ENCODE peak calls at places on chromosomes 2 and 18, in four cellular contexts. D is OCI-LY7, F is keratinocyte, R is endothelial cell. U is an unnamed sample.

GRCh38 chr2:53460347-53460746 is 307.3 kb upstream of the CHAC2 start:
- DNase-seq in F (no peak), R (no peak), D (no peak), U (no peak)

GRCh38 chr2:88603146-88603545 is 24.1 kb downstream of the EIF2AK3 start:
- DNase-seq in F (no peak), R (no peak), D (no peak), U (no peak)

GRCh38 chr2:154402138-154402714 is 296.3 kb upstream of the KCNJ3 start:
- DNase-seq in F (no peak), D (peak), R (no peak), U (no peak)

GRCh38 chr2:1628893-1629292 is 115.4 kb downstream of the PXDN start:
- DNase-seq in D (no peak), R (no peak), F (peak), U (no peak)

GRCh38 chr2:234289789-234290188 is 207.1 kb downstream of the ARL4C start:
- DNase-seq in F (peak), R (no peak), D (peak), U (no peak)

GRCh38 chr2:203775684-203776083 is 69.2 kb downstream of the CD28 start:
- DNase-seq in D (no peak), R (no peak), F (no peak), U (no peak)

GRCh38 chr2:175030380-175031271 is 25.4 kb upstream of the CHN1 start:
- DNase-seq in D (peak), R (peak), F (no peak), U (no peak)

GRCh38 chr2:109614715-109615636 is 812 bp downstream of the SOWAHC start:
- DNase-seq in D (no peak), R (peak), F (no peak), U (no peak)

GRCh38 chr2:223566398-223566797 is 35.8 kb downstream of the SCG2 start:
- DNase-seq in F (no peak), R (no peak), D (no peak), U (no peak)

GRCh38 chr2:203867561-203868200 is at the start of gene CTLA4:
- DNase-seq in F (no peak), R (no peak), D (no peak), U (no peak)

GRCh38 chr2:222871291-222871690 is 10.5 kb downstream of the ACSL3 start:
- DNase-seq in F (no peak), D (no peak), R (no peak), U (no peak)

GRCh38 chr2:237858294-237859081 is 935 bp upstream of the RAMP1 start:
- DNase-seq in R (peak), D (peak), F (peak), U (peak)

GRCh38 chr2:186560254-186560653 is 29.6 kb upstream of the ITGAV start:
- DNase-seq in F (no peak), D (no peak), R (no peak), U (no peak)

GRCh38 chr2:3446381-3446780 is 66.9 kb downstream of the TRAPPC12 start:
- DNase-seq in D (no peak), F (no peak), R (no peak), U (no peak)

GRCh38 chr2:240901986-240902614 is 4.0 kb upstream of the CROCC2 start:
- DNase-seq in R (no peak), F (no peak), D (no peak), U (no peak)

GRCh38 chr2:156982615-156983014 is 274.9 kb upstream of the GALNT5 start:
- DNase-seq in D (no peak), R (no peak), F (no peak), U (no peak)

GRCh38 chr18:45874501-45875184 is 49.2 kb downstream of the SIGLEC15 start:
- DNase-seq in D (peak), R (no peak), F (no peak), U (peak)

GRCh38 chr2:43941359-43941758 is 54.4 kb downstream of the LRPPRC start:
- DNase-seq in R (no peak), F (no peak), D (no peak), U (no peak)

GRCh38 chr2:182792441-182792840 is 74.0 kb downstream of the FRZB start:
- DNase-seq in R (no peak), F (no peak), D (no peak), U (no peak)

GRCh38 chr2:171615071-171615470 is 72.2 kb upstream of the DYNC1I2 start:
- DNase-seq in R (no peak), D (no peak), F (no peak), U (no peak)

GRCh38 chr2:8857709-8858108 is 20.3 kb upstream of the KIDINS220 start:
- DNase-seq in D (no peak), R (no peak), F (no peak), U (no peak)

GRCh38 chr18:63397349-63397748 is 24.9 kb downstream of the VPS4B start:
- DNase-seq in R (no peak), D (no peak), F (no peak), U (no peak)

GRCh38 chr2:126798276-126799140 is 100.2 kb upstream of the TEX51 start:
- DNase-seq in R (no peak), F (no peak), D (no peak), U (no peak)

GRCh38 chr18:78960709-78961108 is 18.9 kb upstream of the SALL3 start:
- DNase-seq in R (no peak), F (no peak), D (no peak), U (no peak)

GRCh38 chr2:43294973-43295603 is 68.7 kb upstream of the ZFP36L2 start:
- DNase-seq in D (no peak), F (no peak), R (no peak), U (peak)

GRCh38 chr2:232838406-232838874 is 31.6 kb upstream of the SNORC start:
- DNase-seq in R (no peak), F (peak), D (peak), U (peak)

GRCh38 chr2:96105994-96106393 is 10.4 kb downstream of the ADRA2B start:
- DNase-seq in D (no peak), F (no peak), R (no peak), U (no peak)

GRCh38 chr2:155815851-155816250 is 516.7 kb downstream of the NR4A2 start:
- DNase-seq in R (peak), D (peak), F (no peak), U (peak)

GRCh38 chr2:200757414-200757813 is 54.3 kb upstream of the BZW1 start:
- DNase-seq in F (no peak), R (no peak), D (no peak), U (no peak)

GRCh38 chr2:204333861-204334260 is 211.4 kb upstream of the PARD3B start:
- DNase-seq in F (no peak), D (no peak), R (no peak), U (no peak)

GRCh38 chr2:180202591-180202990 is 195.5 kb upstream of the CWC22 start:
- DNase-seq in F (no peak), R (no peak), D (no peak), U (no peak)

GRCh38 chr2:217834744-217835513 is 167.9 kb downstream of the TNS1 start:
- DNase-seq in F (no peak), D (no peak), R (no peak), U (no peak)

GRCh38 chr2:50831666-50832065 is 200.3 kb downstream of the NRXN1 start:
- DNase-seq in D (no peak), F (no peak), R (no peak), U (no peak)

GRCh38 chr18:24987271-24987932 is 364.6 kb downstream of the ZNF521 start:
- DNase-seq in R (no peak), F (no peak), D (no peak), U (no peak)

GRCh38 chr2:188381614-188382013 is 89.9 kb downstream of the GULP1 start:
- DNase-seq in F (no peak), D (no peak), R (no peak), U (no peak)

GRCh38 chr2:223588251-223588650 is 13.9 kb downstream of the SCG2 start:
- DNase-seq in F (no peak), R (no peak), D (no peak), U (no peak)

DNA sequence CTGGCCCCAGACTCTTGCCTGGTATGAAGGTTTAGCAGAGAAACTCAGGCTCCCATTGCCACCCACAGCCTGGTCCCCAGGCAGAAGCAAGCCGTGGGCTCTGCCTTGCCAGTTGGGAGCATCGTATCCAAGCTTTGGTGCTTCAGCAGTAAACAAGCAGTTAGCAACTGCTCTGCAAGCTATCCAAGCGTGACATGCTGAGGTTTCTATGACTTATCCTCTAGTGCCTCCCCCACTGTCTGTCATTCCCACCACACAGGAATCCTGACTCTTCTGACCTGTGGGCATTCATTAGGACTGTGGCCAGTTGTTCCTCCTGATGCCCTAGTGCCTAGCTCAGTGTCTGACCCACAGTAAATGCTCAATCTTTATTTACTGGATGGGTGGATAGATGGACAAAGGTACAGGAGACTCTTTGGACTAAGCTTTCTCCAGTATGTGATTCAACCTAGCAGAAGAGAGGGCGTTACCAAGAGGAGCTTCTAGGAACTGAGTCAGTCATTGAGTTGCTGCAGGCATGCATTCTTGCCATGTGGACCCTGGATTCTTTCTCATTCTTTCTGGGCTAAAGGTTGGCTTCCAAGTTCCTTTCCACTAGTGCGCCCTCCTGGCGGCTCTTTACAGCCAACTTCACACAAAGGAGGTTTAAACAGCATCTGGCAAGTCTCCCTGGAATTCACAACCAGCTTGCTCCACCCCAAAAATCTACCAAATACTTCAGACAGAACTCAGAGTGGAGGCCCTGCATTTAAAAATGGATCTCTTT is 40.6 kb upstream of the MRPL19 start:
- DNase-seq in F (peak), R (no peak), D (no peak), U (no peak)
- TF ChIP-seq CTCF in F (peak), R (no peak), D (no peak), U (no peak)

GRCh38 chr18:70233974-70234373 is 28.5 kb upstream of the RTTN start:
- DNase-seq in R (no peak), D (no peak), F (no peak), U (no peak)

GRCh38 chr18:70232251-70232650 is 26.8 kb upstream of the RTTN start:
- DNase-seq in R (no peak), D (no peak), F (no peak), U (no peak)

GRCh38 chr18:70235478-70235877 is 30.0 kb upstream of the RTTN start:
- DNase-seq in D (no peak), R (no peak), F (no peak), U (no peak)

DNA sequence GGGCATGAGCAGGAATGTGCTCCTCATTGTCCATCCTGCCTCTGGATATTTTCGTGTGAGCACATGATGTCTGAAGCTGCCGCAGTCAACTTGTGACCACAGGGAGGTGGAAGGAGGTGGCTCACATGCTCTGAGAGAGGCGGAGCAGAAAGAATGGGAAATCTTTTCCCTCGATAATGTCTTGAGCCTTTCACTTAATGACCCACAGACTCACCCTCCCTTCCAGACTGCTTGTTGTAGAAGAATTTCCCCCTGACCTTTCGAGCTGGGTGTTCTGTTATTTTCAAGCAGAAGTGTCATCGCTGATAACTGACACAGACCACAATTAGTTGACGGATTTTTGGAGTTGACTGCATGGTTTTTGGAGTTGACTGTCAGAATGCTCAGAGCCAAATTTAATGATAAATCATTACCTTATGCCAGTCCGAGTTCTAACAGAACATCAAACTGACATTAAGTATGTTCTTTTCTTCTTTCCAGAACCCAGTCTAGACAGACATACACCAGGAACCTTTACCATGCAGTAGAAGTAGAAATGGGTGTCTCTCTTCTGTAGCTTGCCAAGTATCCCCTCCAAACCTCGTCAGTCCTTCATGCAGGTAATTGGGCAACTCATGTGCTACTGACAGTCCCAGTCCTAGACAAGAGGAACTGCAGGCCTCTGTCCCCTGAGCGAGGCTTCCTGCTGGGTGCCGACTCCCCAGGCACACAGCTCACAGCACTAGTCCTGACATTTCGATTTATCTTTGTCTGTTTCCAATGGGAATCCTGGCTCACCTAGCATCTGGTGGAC is 29.4 kb upstream of the RTTN start:
- DNase-seq in D (no peak), F (no peak), R (no peak), U (no peak)
- TF ChIP-seq CTCF in D (no peak), F (no peak), R (no peak), U (no peak)

GRCh38 chr2:39436592-39437521 is at the start of gene MAP4K3:
- DNase-seq in R (peak), D (peak), F (peak), U (peak)
- TF ChIP-seq CTCF in R (no peak), D (no peak), F (no peak), U (no peak)

GRCh38 chr18:47908523-47909039 is 21.9 kb downstream of the SMAD2 start:
- DNase-seq in R (no peak), F (no peak), D (no peak), U (no peak)

GRCh38 chr18:47909484-47909883 is 21.0 kb downstream of the SMAD2 start:
- DNase-seq in F (no peak), R (no peak), D (no peak), U (no peak)

GRCh38 chr18:47912794-47913594 is 17.5 kb downstream of the SMAD2 start:
- DNase-seq in F (no peak), R (no peak), D (no peak), U (no peak)

GRCh38 chr18:47912343-47912742 is 18.1 kb downstream of the SMAD2 start:
- DNase-seq in D (no peak), R (no peak), F (no peak), U (no peak)

GRCh38 chr18:47911877-47912276 is 18.6 kb downstream of the SMAD2 start:
- DNase-seq in F (no peak), R (no peak), D (no peak), U (no peak)
- TF ChIP-seq CTCF in F (no peak), R (no peak), D (no peak), U (no peak)

GRCh38 chr18:23210526-23210925 is 75.2 kb downstream of the CABLES1 start:
- DNase-seq in D (no peak), F (no peak), R (no peak), U (no peak)
- TF ChIP-seq CTCF in D (no peak), F (no peak), R (no peak), U (no peak)

DNA sequence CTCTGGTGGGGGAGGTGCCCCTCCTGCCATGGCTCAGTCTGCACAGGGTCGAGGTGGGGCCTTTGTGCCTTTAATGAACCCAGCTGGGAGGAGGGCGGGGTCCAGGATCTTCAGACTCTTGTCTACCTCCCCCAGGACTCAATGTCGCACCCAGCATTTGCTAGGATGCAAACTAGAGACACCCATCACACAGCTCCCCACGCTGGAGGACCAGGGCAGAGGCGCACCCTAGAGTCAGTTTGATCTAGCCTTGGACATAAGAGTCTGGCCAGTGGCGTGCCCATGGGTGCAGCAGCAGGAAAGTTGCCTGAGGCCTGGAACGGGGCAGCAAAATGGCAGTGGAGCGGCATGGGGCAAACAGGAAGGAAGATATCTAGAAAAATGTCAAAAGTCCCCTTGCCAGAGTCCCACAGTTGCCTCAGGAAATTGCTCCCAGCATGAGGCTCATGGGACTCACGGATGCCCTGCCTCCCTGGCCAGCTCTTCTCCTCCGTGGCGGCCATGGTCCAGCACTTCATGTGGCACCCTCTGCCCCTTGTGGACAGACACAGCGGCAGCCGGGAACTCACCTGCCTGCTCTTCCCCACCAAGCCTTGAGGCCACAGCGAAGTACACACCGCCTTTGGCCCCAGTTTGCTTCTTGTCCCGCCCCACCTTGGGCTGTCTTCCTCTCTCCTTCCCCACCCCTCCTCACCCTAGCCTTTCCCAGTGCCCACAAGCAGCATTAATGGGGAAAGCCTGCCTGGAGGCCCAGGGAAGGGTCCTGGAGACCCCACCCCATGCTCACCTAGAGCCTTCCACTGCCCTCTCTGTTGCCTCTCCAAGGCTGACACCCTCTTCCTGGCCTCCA is 17.7 kb downstream of the SH2D6 start:
- DNase-seq in D (no peak), F (no peak), R (no peak), U (no peak)
- TF ChIP-seq CTCF in D (peak), F (no peak), R (no peak), U (no peak)

U was measured in GM13977.